ENCODE peak calls at places on chromosomes 11 and 22, in eight cellular contexts. One of them, this sample, is unnamed.

GRCh38 chr22:17726561-17727243 is 47.6 kb downstream of the BID start:
- DNase-seq in suprapubic skin: no peak
- DNase-seq in HFF-Myc: no peak
- DNase-seq in epithelial cell of esophagus: no peak
- DNase-seq in ovary: no peak
- DNase-seq in CD8-positive, alpha-beta T cell: no peak
- DNase-seq in PC-3: no peak
- DNase-seq in adrenal gland: peak
- DNase-seq in this sample: no peak

GRCh38 chr22:48157676-48158075 is 1395.2 kb downstream of the TBC1D22A start:
- DNase-seq in suprapubic skin: no peak
- DNase-seq in HFF-Myc: no peak
- DNase-seq in epithelial cell of esophagus: no peak
- DNase-seq in ovary: no peak
- DNase-seq in CD8-positive, alpha-beta T cell: no peak
- DNase-seq in PC-3: no peak
- DNase-seq in adrenal gland: no peak
- DNase-seq in this sample: no peak

GRCh38 chr11:111540114-111540920 is at the start of gene LAYN:
- DNase-seq in suprapubic skin: peak
- DNase-seq in HFF-Myc: no peak
- DNase-seq in epithelial cell of esophagus: peak
- DNase-seq in ovary: peak
- DNase-seq in CD8-positive, alpha-beta T cell: peak
- DNase-seq in PC-3: no peak
- DNase-seq in adrenal gland: peak
- DNase-seq in this sample: no peak

GRCh38 chr11:112195906-112196305 is 20.6 kb downstream of the BCO2 start:
- DNase-seq in suprapubic skin: no peak
- DNase-seq in HFF-Myc: no peak
- DNase-seq in epithelial cell of esophagus: peak
- DNase-seq in ovary: no peak
- DNase-seq in CD8-positive, alpha-beta T cell: no peak
- DNase-seq in PC-3: peak
- DNase-seq in adrenal gland: no peak
- DNase-seq in this sample: no peak

GRCh38 chr11:77204792-77205466 is 76.9 kb downstream of the MYO7A start:
- DNase-seq in suprapubic skin: no peak
- DNase-seq in HFF-Myc: no peak
- DNase-seq in epithelial cell of esophagus: no peak
- DNase-seq in ovary: no peak
- DNase-seq in CD8-positive, alpha-beta T cell: no peak
- DNase-seq in PC-3: no peak
- DNase-seq in adrenal gland: no peak
- DNase-seq in this sample: no peak

GRCh38 chr11:59199546-59200420 is 12.9 kb downstream of the MPEG1 start:
- DNase-seq in suprapubic skin: no peak
- DNase-seq in HFF-Myc: no peak
- DNase-seq in epithelial cell of esophagus: no peak
- DNase-seq in ovary: no peak
- DNase-seq in CD8-positive, alpha-beta T cell: no peak
- DNase-seq in PC-3: no peak
- DNase-seq in adrenal gland: no peak
- DNase-seq in this sample: no peak

GRCh38 chr11:121649798-121650197 is 197.0 kb upstream of the SORL1-AS1 start:
- DNase-seq in suprapubic skin: no peak
- DNase-seq in HFF-Myc: no peak
- DNase-seq in epithelial cell of esophagus: no peak
- DNase-seq in ovary: no peak
- DNase-seq in CD8-positive, alpha-beta T cell: no peak
- DNase-seq in PC-3: peak
- DNase-seq in adrenal gland: no peak
- DNase-seq in this sample: no peak

GRCh38 chr22:35970601-35971417 is 57.8 kb downstream of the RBFOX2 start:
- DNase-seq in suprapubic skin: no peak
- DNase-seq in HFF-Myc: no peak
- DNase-seq in epithelial cell of esophagus: no peak
- DNase-seq in ovary: no peak
- DNase-seq in CD8-positive, alpha-beta T cell: no peak
- DNase-seq in PC-3: peak
- DNase-seq in adrenal gland: no peak
- DNase-seq in this sample: no peak

GRCh38 chr11:63944987-63945386 is 6.2 kb downstream of the NAA40 start:
- DNase-seq in suprapubic skin: no peak
- DNase-seq in HFF-Myc: no peak
- DNase-seq in epithelial cell of esophagus: no peak
- DNase-seq in ovary: peak
- DNase-seq in CD8-positive, alpha-beta T cell: no peak
- DNase-seq in PC-3: no peak
- DNase-seq in adrenal gland: peak
- DNase-seq in this sample: no peak

GRCh38 chr11:105713696-105714095 is 103.8 kb downstream of the GRIA4 start:
- DNase-seq in suprapubic skin: no peak
- DNase-seq in HFF-Myc: no peak
- DNase-seq in epithelial cell of esophagus: no peak
- DNase-seq in ovary: no peak
- DNase-seq in CD8-positive, alpha-beta T cell: no peak
- DNase-seq in PC-3: no peak
- DNase-seq in adrenal gland: no peak
- DNase-seq in this sample: no peak

GRCh38 chr22:30206964-30207363 is 39.6 kb downstream of the LIF start:
- DNase-seq in suprapubic skin: peak
- DNase-seq in HFF-Myc: peak
- DNase-seq in epithelial cell of esophagus: peak
- DNase-seq in ovary: peak
- DNase-seq in CD8-positive, alpha-beta T cell: no peak
- DNase-seq in PC-3: peak
- DNase-seq in adrenal gland: peak
- DNase-seq in this sample: peak

GRCh38 chr11:18046116-18046777 is at the start of gene TPH1:
- DNase-seq in suprapubic skin: no peak
- DNase-seq in HFF-Myc: no peak
- DNase-seq in epithelial cell of esophagus: peak
- DNase-seq in ovary: peak
- DNase-seq in CD8-positive, alpha-beta T cell: no peak
- DNase-seq in PC-3: no peak
- DNase-seq in adrenal gland: peak
- DNase-seq in this sample: no peak

GRCh38 chr22:44776535-44777363 is 24.4 kb downstream of the ARHGAP8 start:
- DNase-seq in suprapubic skin: no peak
- DNase-seq in HFF-Myc: no peak
- DNase-seq in epithelial cell of esophagus: no peak
- DNase-seq in ovary: no peak
- DNase-seq in CD8-positive, alpha-beta T cell: no peak
- DNase-seq in PC-3: no peak
- DNase-seq in adrenal gland: no peak
- DNase-seq in this sample: no peak

GRCh38 chr11:124801014-124801413 is 808 bp upstream of the MSANTD2 start:
- DNase-seq in suprapubic skin: no peak
- DNase-seq in HFF-Myc: no peak
- DNase-seq in epithelial cell of esophagus: peak
- DNase-seq in ovary: no peak
- DNase-seq in CD8-positive, alpha-beta T cell: no peak
- DNase-seq in PC-3: peak
- DNase-seq in adrenal gland: peak
- DNase-seq in this sample: no peak

GRCh38 chr22:41912338-41913039 is 2.4 kb downstream of the SHISA8 start:
- DNase-seq in suprapubic skin: peak
- DNase-seq in HFF-Myc: no peak
- DNase-seq in epithelial cell of esophagus: no peak
- DNase-seq in ovary: no peak
- DNase-seq in CD8-positive, alpha-beta T cell: no peak
- DNase-seq in PC-3: no peak
- DNase-seq in adrenal gland: no peak
- DNase-seq in this sample: no peak

GRCh38 chr22:48382197-48382596 is 1445.5 kb downstream of the BRD1 start:
- DNase-seq in suprapubic skin: no peak
- DNase-seq in HFF-Myc: no peak
- DNase-seq in epithelial cell of esophagus: no peak
- DNase-seq in ovary: no peak
- DNase-seq in CD8-positive, alpha-beta T cell: no peak
- DNase-seq in PC-3: no peak
- DNase-seq in adrenal gland: no peak
- DNase-seq in this sample: no peak

DNA sequence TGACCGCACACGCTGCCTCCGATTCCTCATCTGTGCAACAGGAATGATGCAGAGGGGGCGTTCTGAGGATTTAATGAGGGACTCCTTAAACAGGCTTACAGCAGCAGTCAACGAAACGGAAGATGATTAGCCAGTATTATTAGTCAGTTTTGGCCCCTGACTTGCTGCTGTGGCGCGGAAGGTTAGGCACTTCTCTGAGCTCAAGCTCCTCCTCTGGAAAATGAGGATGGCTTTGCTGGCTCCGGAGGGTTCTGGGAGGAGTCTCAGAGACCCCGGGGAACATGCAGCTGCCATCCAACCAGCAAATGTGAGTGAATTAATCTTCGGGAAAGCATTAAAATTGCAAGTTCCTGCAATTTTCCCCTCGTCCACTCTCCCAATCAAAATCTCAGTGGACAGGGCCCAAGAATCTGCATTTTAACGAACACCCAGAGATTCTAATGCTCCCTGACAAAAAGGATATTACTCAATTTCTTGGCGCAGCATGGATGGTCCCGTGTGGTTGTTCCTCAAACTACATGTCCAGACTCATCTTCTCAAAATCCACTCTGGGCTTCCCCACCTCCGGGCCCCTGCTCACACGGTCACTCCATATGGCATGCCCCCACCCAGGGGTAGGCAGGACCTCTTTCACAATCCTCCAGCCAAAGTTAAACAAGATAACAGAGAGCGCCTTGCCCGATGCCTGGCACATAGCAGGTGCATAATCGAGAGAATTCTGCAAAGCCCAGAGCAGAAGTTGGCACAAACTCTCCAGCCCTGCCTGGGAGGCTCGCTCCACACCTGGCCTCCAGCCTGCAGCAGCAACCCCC is 6.4 kb downstream of the ELFN2 start:
- DNase-seq in suprapubic skin: no peak
- DNase-seq in HFF-Myc: no peak
- DNase-seq in epithelial cell of esophagus: peak
- DNase-seq in ovary: no peak
- DNase-seq in CD8-positive, alpha-beta T cell: no peak
- DNase-seq in PC-3: no peak
- DNase-seq in adrenal gland: no peak
- DNase-seq in this sample: no peak
- H3K4me3 ChIP-seq in suprapubic skin: peak
- H3K4me3 ChIP-seq in HFF-Myc: peak
- H3K4me3 ChIP-seq in epithelial cell of esophagus: peak
- H3K4me3 ChIP-seq in ovary: no peak
- H3K4me3 ChIP-seq in CD8-positive, alpha-beta T cell: peak
- H3K4me3 ChIP-seq in PC-3: peak
- H3K4me3 ChIP-seq in adrenal gland: peak
- H3K4me3 ChIP-seq in this sample: peak

DNA sequence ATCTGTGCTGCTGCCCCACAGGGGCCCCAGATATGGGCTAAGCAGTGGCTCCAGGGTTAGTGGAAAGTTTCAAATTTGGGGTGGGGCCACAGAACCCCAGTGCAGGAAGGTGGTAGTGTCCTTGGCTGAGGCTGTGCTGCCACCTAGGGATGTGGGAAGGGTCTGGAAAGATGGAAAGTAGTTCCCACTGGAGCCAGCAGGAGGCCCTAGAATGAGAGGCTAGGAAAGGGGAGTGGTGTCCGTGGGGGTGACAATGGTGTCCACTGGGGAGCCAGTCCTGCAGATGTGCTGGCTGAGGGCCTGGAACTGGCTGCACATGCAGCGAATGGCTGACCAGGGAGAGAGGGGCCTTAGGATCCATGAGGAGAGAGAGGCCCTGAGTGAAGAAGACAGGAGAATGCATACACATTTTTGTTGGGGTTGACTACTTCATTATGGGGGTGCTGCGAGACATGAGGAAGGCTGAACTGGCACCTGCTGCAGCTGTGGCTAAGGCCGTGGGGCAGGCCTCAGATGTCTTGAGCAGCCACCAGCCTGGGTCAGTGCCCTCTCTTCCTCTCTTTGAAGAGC is 21.1 kb downstream of the RFPL3 start:
- DNase-seq in suprapubic skin: no peak
- DNase-seq in HFF-Myc: no peak
- DNase-seq in epithelial cell of esophagus: peak
- DNase-seq in ovary: no peak
- DNase-seq in CD8-positive, alpha-beta T cell: no peak
- DNase-seq in PC-3: peak
- DNase-seq in adrenal gland: no peak
- DNase-seq in this sample: no peak
- TF ChIP-seq CTCF in suprapubic skin: peak
- TF ChIP-seq CTCF in HFF-Myc: peak
- TF ChIP-seq CTCF in epithelial cell of esophagus: peak
- TF ChIP-seq CTCF in ovary: no peak
- TF ChIP-seq CTCF in CD8-positive, alpha-beta T cell: no peak
- TF ChIP-seq CTCF in PC-3: peak
- TF ChIP-seq CTCF in adrenal gland: no peak
- TF ChIP-seq CTCF in this sample: peak

GRCh38 chr11:1531961-1532586 is 40.0 kb downstream of the DUSP8 start:
- DNase-seq in suprapubic skin: no peak
- DNase-seq in HFF-Myc: peak
- DNase-seq in epithelial cell of esophagus: peak
- DNase-seq in ovary: no peak
- DNase-seq in CD8-positive, alpha-beta T cell: no peak
- DNase-seq in PC-3: no peak
- DNase-seq in adrenal gland: peak
- DNase-seq in this sample: no peak
- H3K4me3 ChIP-seq in suprapubic skin: peak
- H3K4me3 ChIP-seq in HFF-Myc: no peak
- H3K4me3 ChIP-seq in epithelial cell of esophagus: no peak
- H3K4me3 ChIP-seq in ovary: no peak
- H3K4me3 ChIP-seq in CD8-positive, alpha-beta T cell: no peak
- H3K4me3 ChIP-seq in PC-3: no peak
- H3K4me3 ChIP-seq in adrenal gland: no peak
- H3K4me3 ChIP-seq in this sample: no peak

DNA sequence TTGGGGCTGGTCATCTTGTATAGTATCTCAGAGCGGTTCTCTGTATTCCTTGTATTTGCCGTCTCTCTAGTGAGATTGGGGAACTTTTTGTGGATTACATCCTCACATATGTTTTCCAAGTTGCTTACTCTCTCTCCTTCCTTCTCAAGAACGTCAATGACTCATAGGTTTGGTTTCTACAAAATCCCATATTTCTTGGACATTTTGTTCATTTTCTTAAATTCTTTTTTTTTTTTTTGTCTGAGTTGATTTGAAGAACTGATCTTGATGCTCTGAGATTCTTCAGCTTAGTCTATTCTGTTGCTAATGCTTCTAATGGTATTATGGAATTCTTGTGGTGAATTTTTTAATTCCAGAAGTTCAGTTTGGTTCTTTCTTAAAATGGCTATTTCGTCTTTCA is 28.4 kb upstream of the SLN start:
- DNase-seq in suprapubic skin: no peak
- DNase-seq in HFF-Myc: no peak
- DNase-seq in epithelial cell of esophagus: no peak
- DNase-seq in ovary: no peak
- DNase-seq in CD8-positive, alpha-beta T cell: no peak
- DNase-seq in PC-3: no peak
- DNase-seq in adrenal gland: no peak
- DNase-seq in this sample: no peak
- TF ChIP-seq CTCF in suprapubic skin: no peak
- TF ChIP-seq CTCF in HFF-Myc: no peak
- TF ChIP-seq CTCF in epithelial cell of esophagus: no peak
- TF ChIP-seq CTCF in ovary: no peak
- TF ChIP-seq CTCF in CD8-positive, alpha-beta T cell: no peak
- TF ChIP-seq CTCF in PC-3: no peak
- TF ChIP-seq CTCF in adrenal gland: no peak
- TF ChIP-seq CTCF in this sample: no peak

This sample was measured in retinal pigment epithelial cell.